ENCODE peak calls at places on chromosome 6, in five cellular contexts. N is left ventricle myocardium inferior; X is tibial nerve; F is psoas muscle; T is CD8-positive, alpha-beta T cell. K is an unnamed sample.

GRCh38 chr6:106608080-106608668 is 21.1 kb downstream of the RTN4IP1 start:
- DNase-seq in N (no peak), X (no peak), F (no peak), T (no peak), K (peak; percentile 23)

GRCh38 chr6:135939216-135939610 is 87.7 kb downstream of the PDE7B start:
- DNase-seq in N (no peak), X (no peak), F (no peak), T (no peak), K (peak; percentile 51)

GRCh38 chr6:43790031-43790430 is 20.0 kb downstream of the VEGFA start:
- DNase-seq in N (peak; percentile 64), X (peak; percentile 57), F (peak; percentile 88), T (no peak), K (no peak)

GRCh38 chr6:31581511-31582229 is 554 bp downstream of the LTB start:
- DNase-seq in N (no peak), X (no peak), F (no peak), T (no peak), K (no peak)

GRCh38 chr6:50264995-50265571 is 215.4 kb upstream of the DEFB112 start:
- DNase-seq in N (no peak), X (no peak), F (no peak), T (no peak), K (no peak)

GRCh38 chr6:137738197-137738596 is 128.9 kb upstream of the TNFAIP3 start:
- DNase-seq in N (no peak), X (no peak), F (no peak), T (no peak), K (peak; percentile 23)

GRCh38 chr6:46453221-46453620 is 38.0 kb downstream of the RCAN2 start:
- DNase-seq in N (no peak), X (no peak), F (no peak), T (no peak), K (no peak)

GRCh38 chr6:45420083-45420908 is 42.6 kb upstream of the SUPT3H start:
- DNase-seq in N (peak; percentile 13), X (no peak), F (no peak), T (peak; percentile 39), K (no peak)

GRCh38 chr6:86822747-86823146 is 114.6 kb upstream of the HTR1E start:
- DNase-seq in N (no peak), X (no peak), F (no peak), T (no peak), K (no peak)

GRCh38 chr6:31711233-31711632 is 3.9 kb upstream of the LY6G6D start:
- DNase-seq in N (no peak), X (no peak), F (no peak), T (no peak), K (no peak)

GRCh38 chr6:39923394-39923793 is 10.9 kb downstream of the MOCS1 start:
- DNase-seq in N (peak; percentile 73), X (no peak), F (peak; percentile 93), T (no peak), K (no peak)

GRCh38 chr6:30896541-30896940 is 11.5 kb upstream of the GTF2H4 start:
- DNase-seq in N (no peak), X (no peak), F (no peak), T (no peak), K (no peak)

GRCh38 chr6:11258260-11259237 is 26.1 kb upstream of the NEDD9 start:
- DNase-seq in N (no peak), X (no peak), F (no peak), T (no peak), K (no peak)

GRCh38 chr6:34243901-34244884 is 4.6 kb downstream of the SMIM29 start:
- DNase-seq in N (no peak), X (peak; percentile 43), F (peak; percentile 88), T (no peak), K (peak; percentile 77)

GRCh38 chr6:106300944-106301343 is 24.6 kb downstream of the ATG5 start:
- DNase-seq in N (no peak), X (no peak), F (no peak), T (no peak), K (no peak)

GRCh38 chr6:32609731-32610640 is 20.3 kb upstream of the HLA-DRB1 start:
- DNase-seq in N (no peak), X (no peak), F (no peak), T (no peak), K (peak; percentile 70)

GRCh38 chr6:88045521-88046136 is 2.0 kb upstream of the SPACA1 start:
- DNase-seq in N (no peak), X (no peak), F (no peak), T (no peak), K (no peak)

GRCh38 chr6:46985943-46986342 is 56.2 kb downstream of the ADGRF1 start:
- DNase-seq in N (no peak), X (no peak), F (no peak), T (no peak), K (no peak)

GRCh38 chr6:52984247-52984646 is 10.8 kb downstream of the GSTA4 start:
- DNase-seq in N (no peak), X (no peak), F (no peak), T (no peak), K (no peak)

GRCh38 chr6:73566954-73567591 is 46.2 kb upstream of the EEF1A1 start:
- DNase-seq in N (peak; percentile 55), X (peak; percentile 43), F (peak; percentile 74), T (no peak), K (no peak)

GRCh38 chr6:137192821-137193220 is 19.4 kb upstream of the IL22RA2 start:
- DNase-seq in N (no peak), X (no peak), F (no peak), T (no peak), K (no peak)

GRCh38 chr6:2973656-2974055 is 2.3 kb upstream of the SERPINB6 start:
- DNase-seq in N (no peak), X (no peak), F (no peak), T (no peak), K (no peak)

GRCh38 chr6:160285541-160286105 is 27.0 kb upstream of the SLC22A2 start:
- DNase-seq in N (no peak), X (no peak), F (no peak), T (no peak), K (no peak)

GRCh38 chr6:130453230-130453629 is 87.4 kb downstream of the TMEM200A start:
- DNase-seq in N (no peak), X (no peak), F (no peak), T (no peak), K (no peak)

GRCh38 chr6:72665599-72665998 is 43.7 kb downstream of the KCNQ5 start:
- DNase-seq in N (no peak), X (no peak), F (no peak), T (no peak), K (no peak)

GRCh38 chr6:151389640-151390275 is 1.6 kb downstream of the ZBTB2 start:
- DNase-seq in N (peak; percentile 70), X (peak; percentile 68), F (peak; percentile 80), T (no peak), K (peak; percentile 26)

GRCh38 chr6:149862901-149863595 is 1.1 kb downstream of the LRP11 start:
- DNase-seq in N (peak; percentile 76), X (peak; percentile 48), F (peak; percentile 85), T (no peak), K (no peak)

GRCh38 chr6:45710304-45710821 is 305.3 kb downstream of the CLIC5 start:
- DNase-seq in N (no peak), X (no peak), F (no peak), T (no peak), K (no peak)

GRCh38 chr6:116536216-116536621 is 9.3 kb downstream of the TRAPPC3L start:
- DNase-seq in N (no peak), X (no peak), F (no peak), T (no peak), K (no peak)

GRCh38 chr6:79543886-79544285 is 6.7 kb upstream of the LCA5 start:
- DNase-seq in N (no peak), X (no peak), F (no peak), T (no peak), K (no peak)

GRCh38 chr6:79544299-79544927 is 7.2 kb upstream of the LCA5 start:
- DNase-seq in N (no peak), X (no peak), F (no peak), T (no peak), K (peak; percentile 96)

GRCh38 chr6:79546186-79546585 is 9.0 kb upstream of the LCA5 start:
- DNase-seq in N (no peak), X (no peak), F (no peak), T (no peak), K (peak; percentile 75)

GRCh38 chr6:79543411-79543810 is 6.2 kb upstream of the LCA5 start:
- DNase-seq in N (no peak), X (no peak), F (no peak), T (no peak), K (peak; percentile 33)

DNA sequence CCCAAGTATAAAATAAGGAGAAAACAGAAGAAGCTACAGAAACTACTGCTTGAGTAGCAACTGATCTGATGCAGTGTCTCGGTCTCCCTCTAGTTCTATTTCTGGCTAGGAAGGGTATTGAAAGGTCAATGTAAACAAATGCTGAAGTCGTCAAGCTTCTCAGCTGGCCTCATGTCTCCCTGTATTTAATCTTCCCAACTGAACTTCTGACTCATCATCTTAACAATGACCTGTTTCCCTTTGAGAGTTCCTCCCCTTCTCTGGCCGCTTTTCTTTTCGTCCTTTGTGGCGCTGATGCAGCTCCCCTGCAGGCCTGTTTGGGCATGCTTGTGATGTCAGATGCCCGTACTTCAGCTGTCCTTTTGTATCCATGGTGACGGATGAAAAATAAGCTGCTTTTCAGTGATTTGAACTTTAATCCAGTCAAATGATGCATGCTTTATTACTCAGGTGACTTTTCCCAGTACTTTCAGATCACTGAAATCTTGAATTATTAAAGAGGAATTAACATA is 7.8 kb upstream of the LCA5 start:
- DNase-seq in N (peak; percentile 56), X (no peak), F (peak; percentile 82), T (no peak), K (peak; percentile 100)
- TF ChIP-seq CTCF in N (peak; percentile 74), X (peak; percentile 70), F (peak; percentile 57), T (no peak), K (peak; percentile 63)

GRCh38 chr6:165616116-165616515 is 46.9 kb downstream of the PDE10A start:
- DNase-seq in N (no peak), X (no peak), F (no peak), T (no peak), K (no peak)
- H3K4me3 ChIP-seq in N (peak overlapping the region; percentile 58), X (no peak overlapping the region), F (peak overlapping the region; percentile 53), T (no peak overlapping the region), K (no peak overlapping the region)

DNA sequence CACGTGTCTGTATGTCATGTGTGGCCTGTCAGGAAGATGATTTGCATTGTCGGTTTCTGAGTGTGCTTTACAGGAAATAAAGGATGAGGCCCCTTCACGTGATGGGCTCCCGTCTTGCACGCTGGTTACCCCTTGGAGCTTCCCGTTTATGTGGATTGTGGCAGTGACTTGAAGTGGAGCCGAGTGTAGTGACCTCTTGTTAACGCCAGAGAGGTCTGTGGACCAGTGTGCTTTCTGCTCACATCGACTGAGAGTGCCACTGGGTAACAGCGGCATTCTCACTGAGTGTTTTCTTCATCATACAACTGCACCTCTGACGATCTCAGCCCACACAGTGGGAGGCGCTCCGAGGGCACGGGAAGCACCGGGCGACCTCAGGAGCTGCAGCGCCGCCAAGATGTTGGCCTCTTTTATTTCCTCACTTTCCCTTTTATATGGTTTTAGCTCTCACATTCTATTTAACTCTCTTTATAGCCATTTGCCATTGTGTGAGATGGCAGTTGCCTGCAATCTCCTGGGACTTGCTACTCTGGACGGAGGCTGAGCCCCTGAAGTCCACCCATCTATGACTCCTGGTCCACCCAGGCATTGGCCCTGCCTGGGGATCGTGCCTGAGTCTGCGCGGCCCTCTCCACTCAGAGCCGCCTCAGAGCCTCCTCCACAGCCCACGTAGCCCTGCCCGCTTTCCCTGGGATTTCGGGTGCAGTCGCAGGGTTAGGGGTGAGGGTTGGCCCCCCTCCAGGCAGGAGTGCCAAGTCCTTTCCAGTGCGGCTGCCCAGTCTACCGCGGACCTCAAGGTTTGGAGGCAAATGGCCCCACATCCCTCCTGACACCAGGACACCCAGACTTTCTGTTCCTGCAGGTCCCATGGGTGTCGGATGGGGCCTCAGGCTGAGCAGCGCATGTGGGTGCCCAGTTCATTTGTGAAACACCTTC is 238.9 kb downstream of the ERMARD start:
- DNase-seq in N (no peak), X (no peak), F (no peak), T (no peak), K (no peak)
- TF ChIP-seq CTCF in N (no peak), X (peak; percentile 14), F (no peak), T (no peak), K (no peak)

GRCh38 chr6:157510329-157511188 is 129.6 kb downstream of the ZDHHC14 start:
- DNase-seq in N (no peak), X (no peak), F (no peak), T (no peak), K (no peak)
- H3K4me3 ChIP-seq in N (no peak overlapping the region), X (no peak overlapping the region), F (no peak overlapping the region), T (peak overlapping the region; percentile 51), K (no peak overlapping the region)

K was measured in retinal pigment epithelial cell.